ENCODE peak calls at places on chromosomes 3 and 15, in seven cellular contexts. One of them, this sample, is unnamed.

GRCh38 chr3:64163755-64164148 is 61.5 kb downstream of the PRICKLE2 start:
- DNase-seq in AG04450: peak; percentile 74
- DNase-seq in mucosa of descending colon: no peak
- DNase-seq in NCI-H2081 treated with DMSO at 0.1 percent for 48 hours: no peak
- DNase-seq in retina: no peak
- DNase-seq in central memory CD4-positive, alpha-beta T cell: no peak
- DNase-seq in spleen: no peak
- DNase-seq in this sample: no peak

GRCh38 chr15:21267231-21267630 is 173.1 kb downstream of the POTEB3 start:
- DNase-seq in NCI-H2081 treated with DMSO at 0.1 percent for 48 hours: no peak
- DNase-seq in retina: no peak
- DNase-seq in mucosa of descending colon: no peak
- DNase-seq in AG04450: no peak
- DNase-seq in central memory CD4-positive, alpha-beta T cell: no peak
- DNase-seq in spleen: no peak
- DNase-seq in this sample: peak; percentile 3

GRCh38 chr3:79729096-79729495 is 38.7 kb downstream of the ROBO1 start:
- DNase-seq in spleen: no peak
- DNase-seq in NCI-H2081 treated with DMSO at 0.1 percent for 48 hours: no peak
- DNase-seq in retina: no peak
- DNase-seq in AG04450: no peak
- DNase-seq in central memory CD4-positive, alpha-beta T cell: no peak
- DNase-seq in mucosa of descending colon: no peak
- DNase-seq in this sample: peak; percentile 16

GRCh38 chr15:47917881-47918280 is 200.6 kb downstream of the SEMA6D start:
- DNase-seq in mucosa of descending colon: no peak
- DNase-seq in central memory CD4-positive, alpha-beta T cell: no peak
- DNase-seq in retina: no peak
- DNase-seq in AG04450: no peak
- DNase-seq in NCI-H2081 treated with DMSO at 0.1 percent for 48 hours: no peak
- DNase-seq in spleen: no peak
- DNase-seq in this sample: no peak

GRCh38 chr3:99895706-99896441 is 78.2 kb downstream of the CMSS1 start:
- DNase-seq in NCI-H2081 treated with DMSO at 0.1 percent for 48 hours: no peak
- DNase-seq in central memory CD4-positive, alpha-beta T cell: no peak
- DNase-seq in spleen: no peak
- DNase-seq in mucosa of descending colon: no peak
- DNase-seq in retina: no peak
- DNase-seq in AG04450: peak; percentile 62
- DNase-seq in this sample: no peak

GRCh38 chr3:78919021-78919755 is 848.6 kb downstream of the ROBO1 start:
- DNase-seq in retina: no peak
- DNase-seq in mucosa of descending colon: no peak
- DNase-seq in NCI-H2081 treated with DMSO at 0.1 percent for 48 hours: no peak
- DNase-seq in AG04450: peak; percentile 81
- DNase-seq in central memory CD4-positive, alpha-beta T cell: no peak
- DNase-seq in spleen: no peak
- DNase-seq in this sample: no peak

GRCh38 chr3:61250784-61251173 is 473 bp downstream of the FHIT start:
- DNase-seq in mucosa of descending colon: peak; percentile 67
- DNase-seq in AG04450: no peak
- DNase-seq in spleen: no peak
- DNase-seq in central memory CD4-positive, alpha-beta T cell: peak; percentile 12
- DNase-seq in NCI-H2081 treated with DMSO at 0.1 percent for 48 hours: no peak
- DNase-seq in retina: no peak
- DNase-seq in this sample: peak; percentile 39

GRCh38 chr15:63708141-63708772 is 111.1 kb downstream of the FBXL22 start:
- DNase-seq in retina: no peak
- DNase-seq in spleen: no peak
- DNase-seq in mucosa of descending colon: no peak
- DNase-seq in NCI-H2081 treated with DMSO at 0.1 percent for 48 hours: no peak
- DNase-seq in AG04450: no peak
- DNase-seq in central memory CD4-positive, alpha-beta T cell: peak; percentile 72
- DNase-seq in this sample: no peak

GRCh38 chr3:95310560-95310959 is 1247.7 kb downstream of the NSUN3 start:
- DNase-seq in NCI-H2081 treated with DMSO at 0.1 percent for 48 hours: no peak
- DNase-seq in mucosa of descending colon: no peak
- DNase-seq in spleen: no peak
- DNase-seq in AG04450: no peak
- DNase-seq in central memory CD4-positive, alpha-beta T cell: no peak
- DNase-seq in retina: no peak
- DNase-seq in this sample: no peak

GRCh38 chr3:100471436-100471835 is 21.0 kb upstream of the TMEM45A start:
- DNase-seq in central memory CD4-positive, alpha-beta T cell: no peak
- DNase-seq in retina: no peak
- DNase-seq in spleen: no peak
- DNase-seq in AG04450: no peak
- DNase-seq in mucosa of descending colon: no peak
- DNase-seq in NCI-H2081 treated with DMSO at 0.1 percent for 48 hours: no peak
- DNase-seq in this sample: no peak

This sample was measured in G401.